ENCODE peak calls at places on chromosome 6, in six cellular contexts. V is BE2C, Y is foreskin fibroblast, G is RWPE1, E is heart right ventricle, L is glutamatergic neuron. N is an unnamed sample.

GRCh38 chr6:126280287-126280686 is 59.6 kb upstream of the CENPW start:
- DNase-seq in G (no peak), L (no peak), Y (no peak), E (no peak), V (no peak), N (no peak)

GRCh38 chr6:110066091-110066490 is 88.0 kb downstream of the GPR6 start:
- DNase-seq in G (no peak), Y (no peak), L (no peak), V (no peak), E (no peak), N (no peak)

GRCh38 chr6:165663736-165664552 is 903 bp upstream of the PDE10A start:
- DNase-seq in Y (no peak), V (no peak), G (no peak), E (peak), L (peak), N (peak)

GRCh38 chr6:41801380-41801779 is 13.9 kb downstream of the TOMM6 start:
- DNase-seq in Y (peak), G (no peak), V (no peak), L (no peak), E (no peak), N (no peak)

GRCh38 chr6:165106261-165106660 is 203.1 kb downstream of the C6orf118 start:
- DNase-seq in G (peak), Y (no peak), E (no peak), L (no peak), V (no peak), N (no peak)

GRCh38 chr6:149919834-149920225 is 3.1 kb downstream of the RAET1G start:
- DNase-seq in L (no peak), V (no peak), Y (no peak), G (no peak), E (no peak), N (no peak)

GRCh38 chr6:37628611-37629320 is 68.9 kb downstream of the MDGA1 start:
- DNase-seq in L (no peak), V (no peak), G (no peak), Y (peak), E (no peak), N (no peak)

GRCh38 chr6:158290659-158291058 is 21.6 kb upstream of the TULP4 start:
- DNase-seq in Y (no peak), V (no peak), G (no peak), E (no peak), L (no peak), N (no peak)

GRCh38 chr6:88858455-88858854 is 105.0 kb downstream of the RNGTT start:
- DNase-seq in Y (no peak), G (no peak), L (no peak), E (no peak), V (no peak), N (no peak)

GRCh38 chr6:87543836-87544735 is 45.7 kb downstream of the RARS2 start:
- DNase-seq in L (no peak), E (no peak), V (no peak), G (no peak), Y (no peak), N (no peak)

GRCh38 chr6:89525786-89526562 is 93.0 kb downstream of the ANKRD6 start:
- DNase-seq in E (no peak), V (no peak), G (no peak), Y (no peak), L (no peak), N (no peak)

GRCh38 chr6:142693446-142693845 is 251.5 kb downstream of the HIVEP2 start:
- DNase-seq in E (no peak), Y (peak), L (no peak), G (no peak), V (no peak), N (no peak)

GRCh38 chr6:16841241-16841640 is 80.0 kb upstream of the ATXN1 start:
- DNase-seq in L (no peak), Y (no peak), V (no peak), G (peak), E (no peak), N (no peak)

GRCh38 chr6:125986956-125987617 is 747 bp downstream of the TRMT11 start:
- DNase-seq in V (no peak), E (no peak), Y (peak), G (no peak), L (no peak), N (no peak)

GRCh38 chr6:2751871-2752270 is 1.1 kb upstream of the MYLK4 start:
- DNase-seq in G (no peak), V (peak), E (no peak), Y (no peak), L (no peak), N (no peak)

GRCh38 chr6:38391909-38392614 is 247.7 kb downstream of the BTBD9 start:
- DNase-seq in G (no peak), Y (no peak), L (no peak), E (no peak), V (no peak), N (no peak)

GRCh38 chr6:6224933-6225486 is 95.5 kb downstream of the F13A1 start:
- DNase-seq in L (no peak), V (no peak), E (no peak), G (no peak), Y (no peak), N (no peak)
- TF ChIP-seq CTCF in L (no peak), V (peak), E (no peak), G (no peak), Y (no peak), N (no peak)

DNA sequence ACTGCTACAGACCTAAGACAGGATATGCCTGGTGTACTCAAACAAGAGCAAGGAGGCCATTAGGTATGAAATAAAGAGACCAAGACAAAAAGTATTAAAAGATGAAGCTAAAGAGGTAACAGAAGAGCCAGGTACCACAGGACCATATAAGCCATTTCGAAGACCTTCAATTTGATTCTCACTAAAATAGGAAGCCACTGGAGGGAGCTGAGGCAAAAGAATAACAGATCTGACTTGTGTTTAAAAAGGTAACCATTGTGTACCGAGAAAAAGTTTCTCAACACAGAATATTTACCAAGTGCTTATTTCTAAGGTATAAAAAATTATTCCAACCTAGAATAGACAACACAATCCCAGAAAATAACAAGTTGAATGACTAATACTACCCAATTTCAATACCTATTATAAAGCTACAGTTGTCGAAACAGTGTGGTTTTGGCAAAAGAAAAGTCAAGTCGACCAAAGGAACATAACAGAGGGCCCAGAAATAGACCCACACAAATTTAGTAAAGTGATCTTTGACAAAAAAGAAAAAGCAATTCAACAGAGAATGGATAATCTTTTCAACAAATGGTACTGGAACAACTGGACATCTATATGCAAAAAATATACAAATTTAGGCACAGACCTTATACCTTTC is 125.3 kb upstream of the DST start:
- DNase-seq in G (no peak), L (no peak), Y (no peak), V (no peak), E (no peak), N (no peak)
- TF ChIP-seq CTCF in G (no peak), L (no peak), Y (no peak), V (no peak), E (peak), N (no peak)

GRCh38 chr6:67935976-67936477 is 699.1 kb upstream of the ADGRB3 start:
- DNase-seq in E (no peak), Y (no peak), G (no peak), V (no peak), L (no peak), N (no peak)

DNA sequence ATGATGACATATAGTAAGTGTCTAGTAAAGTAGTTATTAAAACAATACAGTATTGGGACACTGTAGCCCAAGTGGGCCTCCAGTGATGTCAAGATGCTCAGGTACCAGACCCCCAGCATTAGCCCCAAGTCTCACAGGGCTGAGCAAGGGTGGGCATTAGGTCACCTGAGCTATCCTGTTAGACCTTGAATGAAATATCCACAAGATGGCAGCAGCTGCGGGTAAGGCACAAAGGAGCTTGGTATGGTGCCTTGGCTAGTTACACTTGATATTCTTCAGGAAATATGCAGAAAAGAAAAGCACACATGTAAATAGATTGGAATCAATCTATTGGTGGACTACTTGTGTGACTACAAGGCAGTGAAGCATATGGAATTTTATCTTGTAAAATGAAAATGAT is 701.8 kb upstream of the ADGRB3 start:
- DNase-seq in Y (no peak), V (peak), E (no peak), G (no peak), L (no peak), N (peak)
- TF ChIP-seq CTCF in Y (no peak), V (peak), E (no peak), G (no peak), L (no peak), N (peak)

DNA sequence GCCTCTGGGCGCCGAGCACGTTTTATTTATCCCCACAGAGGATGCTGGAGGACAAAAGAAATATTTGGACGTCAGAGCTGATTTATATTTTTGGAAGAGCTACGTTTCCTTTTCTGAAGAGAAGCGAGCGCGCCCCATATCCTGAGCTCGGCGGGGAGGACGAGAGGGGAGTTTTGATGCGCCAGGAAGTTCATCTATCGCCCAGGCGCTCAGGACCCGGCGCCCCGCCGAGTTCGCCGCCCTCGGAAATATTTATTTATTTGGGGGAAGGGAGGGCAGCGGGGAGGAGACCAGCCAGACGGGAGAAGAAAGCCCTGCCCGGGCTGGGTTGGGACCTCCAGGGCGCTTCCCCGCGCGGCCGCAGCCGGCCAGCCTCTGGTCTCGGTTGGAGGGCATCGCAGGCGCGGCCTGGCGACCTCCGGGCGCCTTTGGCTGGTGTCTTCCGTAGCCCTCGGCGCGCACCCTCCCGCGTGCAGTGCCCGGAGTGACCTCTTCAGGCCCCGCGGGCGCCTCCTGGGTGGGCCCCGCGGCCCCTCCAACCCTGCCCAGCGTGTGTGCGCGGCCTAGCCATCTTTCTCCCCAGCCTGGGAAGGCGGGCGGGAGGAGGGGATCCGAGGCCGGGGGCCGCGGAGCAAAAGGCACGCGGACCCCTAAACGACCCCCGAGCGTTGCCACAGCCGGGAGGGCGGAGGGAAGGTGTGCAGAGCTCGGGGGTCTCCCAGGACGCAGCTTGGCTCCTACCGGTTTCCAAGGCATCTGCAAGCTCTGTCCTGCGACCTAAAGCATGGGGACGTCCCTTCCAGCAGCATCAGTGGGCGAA is 5.4 kb upstream of the FOXF2 start:
- DNase-seq in E (no peak), V (no peak), L (no peak), G (no peak), Y (no peak), N (peak)
- TF ChIP-seq CTCF in E (no peak), V (no peak), L (no peak), G (no peak), Y (no peak), N (no peak)

GRCh38 chr6:77123527-77123926 is 339.8 kb downstream of the HTR1B start:
- DNase-seq in V (no peak), Y (no peak), L (no peak), G (no peak), E (no peak), N (no peak)

GRCh38 chr6:77124604-77125003 is 338.7 kb downstream of the HTR1B start:
- DNase-seq in G (no peak), Y (no peak), E (no peak), L (no peak), V (no peak), N (no peak)
- TF ChIP-seq CTCF in G (no peak), Y (peak), E (no peak), L (no peak), V (peak), N (no peak)

GRCh38 chr6:80610821-80611220 is 504.4 kb downstream of the BCKDHB start:
- DNase-seq in G (peak), L (no peak), Y (peak), V (no peak), E (no peak), N (no peak)

GRCh38 chr6:80607814-80608391 is 501.4 kb downstream of the BCKDHB start:
- DNase-seq in L (no peak), Y (peak), V (no peak), E (peak), G (peak), N (no peak)

GRCh38 chr6:80608881-80609280 is 502.4 kb downstream of the BCKDHB start:
- DNase-seq in G (no peak), V (no peak), Y (no peak), L (no peak), E (no peak), N (no peak)

GRCh38 chr6:80605165-80605989 is 498.9 kb downstream of the BCKDHB start:
- DNase-seq in L (no peak), E (peak), V (peak), Y (peak), G (no peak), N (no peak)
- TF ChIP-seq CTCF in L (peak), E (peak), V (peak), Y (peak), G (peak), N (peak)

GRCh38 chr6:8703059-8703458 is 267.7 kb upstream of the SLC35B3 start:
- DNase-seq in G (no peak), V (no peak), E (no peak), Y (no peak), L (no peak), N (no peak)

GRCh38 chr6:8710668-8711431 is 275.5 kb upstream of the SLC35B3 start:
- DNase-seq in E (no peak), G (no peak), V (no peak), L (no peak), Y (no peak), N (no peak)

GRCh38 chr6:8707369-8707768 is 272.0 kb upstream of the SLC35B3 start:
- DNase-seq in V (no peak), E (no peak), Y (no peak), G (no peak), L (no peak), N (no peak)

GRCh38 chr6:8705435-8706020 is 270.2 kb upstream of the SLC35B3 start:
- DNase-seq in E (no peak), L (no peak), V (no peak), G (no peak), Y (no peak), N (no peak)

DNA sequence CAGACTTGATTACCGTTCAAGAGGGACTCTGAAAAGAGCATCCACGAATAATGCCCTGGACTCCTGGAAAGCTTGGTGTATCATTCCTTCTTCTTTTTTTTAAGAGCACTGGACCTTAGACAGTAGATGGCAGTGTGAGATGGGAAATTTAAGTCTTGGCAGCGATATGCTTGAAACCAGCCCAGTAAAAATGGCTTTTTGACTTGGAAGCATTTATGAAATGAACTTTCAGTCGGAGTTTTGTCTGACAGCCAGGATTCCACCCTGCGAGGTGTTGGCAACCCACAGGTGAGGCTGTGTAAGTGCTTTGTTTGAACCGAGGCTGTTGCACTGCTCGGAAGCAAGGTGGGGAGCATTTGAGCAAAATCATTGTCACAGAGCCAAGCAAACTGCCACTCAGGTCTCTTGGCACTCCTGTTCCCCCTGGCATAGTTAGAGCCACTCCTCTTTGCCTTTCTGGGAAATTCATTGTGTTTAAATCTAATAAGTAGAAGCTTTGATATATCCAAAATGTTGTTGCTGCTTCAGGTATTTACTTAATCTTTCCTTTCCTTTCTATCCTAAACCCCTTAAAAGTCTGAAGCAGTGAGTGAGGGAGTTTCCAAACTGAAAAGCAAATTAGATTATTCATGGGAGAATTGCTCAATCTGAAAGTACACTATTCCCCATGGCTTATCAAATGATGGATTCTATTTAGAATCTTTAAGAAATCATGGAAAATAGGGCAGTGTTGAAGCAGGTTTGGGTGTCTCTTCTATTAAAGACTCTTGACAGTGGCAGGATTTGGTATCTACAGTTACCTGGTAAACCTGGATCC is 272.8 kb upstream of the SLC35B3 start:
- DNase-seq in E (no peak), Y (peak), G (peak), L (no peak), V (no peak), N (no peak)
- TF ChIP-seq CTCF in E (peak), Y (peak), G (peak), L (no peak), V (no peak), N (peak)

DNA sequence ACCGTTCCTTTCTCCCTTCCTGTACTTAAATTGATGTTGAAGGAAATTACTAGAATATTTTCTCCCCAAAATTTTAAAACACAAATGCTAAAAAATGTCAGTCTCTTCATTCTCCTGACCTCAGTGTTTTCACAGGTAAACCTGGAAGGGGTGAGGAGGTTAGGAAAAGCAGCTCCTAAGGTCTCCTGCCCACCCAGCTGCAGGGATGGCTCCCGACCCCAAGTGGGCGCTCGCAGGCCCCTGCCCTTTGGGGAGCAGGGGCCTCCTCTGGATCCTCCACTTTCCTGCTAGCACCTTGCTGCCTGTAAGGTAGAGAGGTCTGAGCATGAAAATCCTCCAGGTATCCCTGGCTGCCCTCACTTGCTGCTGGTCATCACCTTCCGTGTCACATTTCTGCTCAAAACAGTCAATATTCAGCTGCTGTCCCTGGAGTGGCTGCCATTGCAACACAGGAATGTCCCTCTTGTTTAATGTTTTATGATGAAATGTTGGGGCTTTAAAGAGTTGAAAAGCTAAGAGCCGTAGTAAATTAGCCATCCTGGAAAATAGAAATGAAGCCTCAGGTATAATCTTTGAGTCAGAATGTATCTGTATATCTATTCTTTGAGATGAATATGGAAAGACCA is 10.9 kb upstream of the HSP90AB1 start:
- DNase-seq in Y (no peak), L (no peak), V (no peak), E (no peak), G (no peak), N (no peak)
- TF ChIP-seq CTCF in Y (no peak), L (no peak), V (no peak), E (no peak), G (no peak), N (no peak)